ENCODE peak calls at places on chromosomes 16 and 17, in six cellular contexts. G is HepG2, T is K562, J is GM12878, W is HCT116, Q is H1. B is an unnamed sample.
A peak's percentile ranks its signal among the peaks of the same experiment; 100 is the strongest.

GRCh38 chr17:78330570-78331224 is 29.2 kb downstream of the SOCS3 start:
- DNase-seq in G (no peak), T (no peak), J (no peak), W (peak; percentile 67), Q (no peak), B (peak; percentile 29)

GRCh38 chr17:77019955-77020379 is 120.8 kb upstream of the SEC14L1 start:
- DNase-seq in G (peak; percentile 35), T (no peak), J (no peak), W (no peak), Q (peak; percentile 15), B (no peak)

GRCh38 chr16:46562979-46563378 is 58.2 kb downstream of the SHCBP1 start:
- DNase-seq in G (no peak), T (no peak), J (no peak), W (no peak), Q (no peak), B (no peak)

GRCh38 chr16:67847064-67847861 is at the start of gene CENPT:
- DNase-seq in G (peak; percentile 70), T (peak; percentile 85), J (no peak), W (no peak), Q (no peak), B (peak; percentile 55)

GRCh38 chr17:57349533-57350227 is 93.4 kb downstream of the MSI2 start:
- DNase-seq in G (no peak), T (no peak), J (no peak), W (no peak), Q (no peak), B (peak; percentile 40)

GRCh38 chr17:20966869-20967268 is 75.9 kb downstream of the USP22 start:
- DNase-seq in G (no peak), T (no peak), J (no peak), W (no peak), Q (no peak), B (no peak)

GRCh38 chr16:65117701-65118448 is 4.0 kb downstream of the CDH11 start:
- DNase-seq in G (peak; percentile 59), T (peak; percentile 54), J (peak; percentile 2), W (peak; percentile 0), Q (no peak), B (peak; percentile 65)

GRCh38 chr17:61279476-61280145 is 120.0 kb upstream of the TBX2 start:
- DNase-seq in G (no peak), T (no peak), J (no peak), W (no peak), Q (no peak), B (no peak)

GRCh38 chr16:21001262-21001661 is 100.7 kb downstream of the LYRM1 start:
- DNase-seq in G (peak; percentile 46), T (peak; percentile 62), J (no peak), W (peak; percentile 38), Q (no peak), B (peak; percentile 26)

GRCh38 chr17:18319604-18320256 is 4.6 kb downstream of the SMCR8 start:
- DNase-seq in G (peak; percentile 37), T (peak; percentile 55), J (no peak), W (no peak), Q (peak; percentile 17), B (peak; percentile 54)

GRCh38 chr17:48066656-48067055 is 18.5 kb downstream of the NFE2L1 start:
- DNase-seq in G (no peak), T (no peak), J (no peak), W (no peak), Q (no peak), B (no peak)

GRCh38 chr17:62597920-62598319 is 29.6 kb upstream of the MRC2 start:
- DNase-seq in G (no peak), T (no peak), J (no peak), W (no peak), Q (no peak), B (no peak)

GRCh38 chr16:66930189-66930588 is 4.0 kb downstream of the CIAO2B start:
- DNase-seq in G (peak; percentile 76), T (peak; percentile 65), J (no peak), W (no peak), Q (no peak), B (no peak)

DNA sequence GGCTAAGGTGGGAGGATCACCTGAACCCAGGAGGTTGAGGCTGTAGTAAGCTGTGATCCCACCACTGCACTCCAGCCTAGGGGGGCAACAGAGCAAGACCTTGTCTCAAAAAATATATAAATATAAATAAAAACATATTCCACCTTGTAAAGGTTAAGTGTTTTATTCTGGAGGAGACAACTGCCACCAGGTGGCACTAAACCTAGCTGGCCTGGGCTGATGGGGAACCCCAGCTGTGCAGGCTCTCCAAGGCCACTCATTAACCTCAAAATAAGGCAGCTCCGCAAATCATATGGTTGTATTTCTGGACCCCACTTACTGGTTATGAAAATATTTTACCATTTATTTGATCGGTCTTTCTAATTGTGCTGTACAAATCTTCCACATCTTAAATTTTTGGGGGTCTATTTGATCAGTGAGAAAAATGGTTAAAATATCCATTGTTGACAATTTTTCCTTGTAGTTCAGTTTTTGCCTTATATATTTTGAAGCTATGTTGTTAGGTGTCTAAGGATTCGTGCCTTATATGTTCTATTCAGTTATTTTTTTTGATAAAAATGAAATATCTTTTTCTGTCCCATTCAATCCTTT is 8.5 kb upstream of the ICAM2 start:
- DNase-seq in G (peak; percentile 61), T (peak; percentile 81), J (no peak), W (peak; percentile 66), Q (peak; percentile 23), B (peak; percentile 83)
- TF ChIP-seq YY1 in G (no peak), T (no peak), J (peak; percentile 66), W (peak; percentile 12), Q (no peak), B (no peak)

DNA sequence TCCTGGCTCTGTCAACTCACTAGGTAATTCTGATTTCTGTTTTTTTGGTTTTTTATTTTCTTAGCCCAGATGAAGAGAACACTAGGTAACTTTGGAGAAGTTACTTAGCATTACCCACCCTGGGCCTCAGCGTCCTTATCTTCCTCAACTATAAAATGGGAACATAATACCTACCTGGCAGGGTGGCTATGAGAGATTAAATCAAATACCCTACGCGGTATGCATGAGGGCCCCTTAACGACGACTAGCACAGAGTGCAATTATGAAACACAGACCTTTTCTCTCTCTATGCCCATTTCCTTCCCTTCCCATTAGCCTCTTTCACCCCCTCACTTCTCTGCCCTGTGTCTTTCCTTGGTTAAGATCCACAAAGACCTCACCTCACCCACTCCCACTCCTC is 11.1 kb downstream of the XPO6 start:
- DNase-seq in G (no peak), T (no peak), J (no peak), W (no peak), Q (no peak), B (no peak)
- TF ChIP-seq MAX in G (no peak), T (no peak), J (no peak), W (no peak), Q (no peak), B (no peak)

GRCh38 chr17:5552841-5553240 is 31.5 kb downstream of the NLRP1 start:
- DNase-seq in G (no peak), T (no peak), J (no peak), W (no peak), Q (no peak), B (no peak)
- TF ChIP-seq YY1 in G (no peak), T (no peak), J (no peak), W (no peak), Q (no peak), B (no peak)

DNA sequence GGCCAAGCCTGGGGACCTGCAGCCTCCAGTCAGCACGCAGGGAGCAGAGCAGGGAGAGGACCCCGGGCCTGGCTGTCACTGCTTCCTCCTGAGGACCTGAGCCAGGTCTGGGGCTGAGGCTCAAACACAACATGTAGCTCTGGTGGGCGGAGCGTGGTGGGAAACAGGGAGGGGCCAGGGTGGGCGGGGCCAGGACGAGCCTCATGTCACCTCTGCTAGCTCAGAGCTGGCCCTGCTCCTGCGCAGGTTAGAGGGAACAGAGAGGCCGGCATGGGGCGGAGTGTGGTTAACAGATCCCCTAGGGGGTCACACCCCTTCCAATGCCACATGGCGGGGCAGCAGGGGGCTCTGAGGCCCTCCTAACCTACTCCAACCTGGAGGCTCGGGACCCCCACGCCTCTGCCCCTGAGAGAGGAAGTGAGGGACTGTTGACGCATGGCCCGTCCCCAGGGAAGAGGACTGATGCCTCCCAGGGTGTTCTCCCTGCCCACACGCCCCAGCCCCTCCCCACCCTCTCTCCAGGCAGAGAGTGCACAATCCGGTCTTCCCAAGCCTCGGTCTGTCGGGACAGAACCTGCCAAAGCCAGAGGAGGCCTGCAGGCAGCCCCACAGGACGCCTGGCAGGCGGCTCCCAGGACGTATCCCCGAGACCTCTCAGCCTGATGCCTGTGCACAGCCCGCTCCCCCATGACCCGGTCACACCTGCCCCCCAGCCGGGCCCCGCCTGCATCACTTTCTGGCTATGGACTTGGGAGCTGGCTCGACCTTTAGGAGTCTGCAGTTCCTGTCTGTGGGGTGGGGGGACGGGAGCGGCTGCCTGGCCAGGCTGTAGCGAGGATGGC is 15.2 kb downstream of the PIEZO1 start:
- DNase-seq in G (no peak), T (peak; percentile 97), J (no peak), W (no peak), Q (peak; percentile 60), B (peak; percentile 76)
- TF ChIP-seq MAX in G (no peak), T (peak; percentile 27), J (no peak), W (no peak), Q (no peak), B (no peak)

GRCh38 chr16:10743610-10744369 is at the start of gene NUBP1:
- DNase-seq in G (peak; percentile 98), T (peak; percentile 98), J (peak; percentile 94), W (peak; percentile 97), Q (peak; percentile 98), B (peak; percentile 92)

GRCh38 chr16:10740000-10740844 is 3.4 kb upstream of the NUBP1 start:
- DNase-seq in G (no peak), T (no peak), J (no peak), W (no peak), Q (no peak), B (no peak)

GRCh38 chr16:10740845-10741208 is 2.8 kb upstream of the NUBP1 start:
- DNase-seq in G (no peak), T (no peak), J (no peak), W (no peak), Q (no peak), B (no peak)

GRCh38 chr16:10743227-10743609 is 424 bp upstream of the NUBP1 start:
- DNase-seq in G (no peak), T (no peak), J (no peak), W (no peak), Q (no peak), B (no peak)

GRCh38 chr16:10741844-10742243 is 1.8 kb upstream of the NUBP1 start:
- DNase-seq in G (no peak), T (peak; percentile 27), J (no peak), W (no peak), Q (no peak), B (peak; percentile 76)
- TF ChIP-seq YY1 in G (no peak), T (no peak), J (no peak), W (no peak), Q (no peak), B (no peak)

GRCh38 chr16:27890006-27890405 is 173.5 kb downstream of the GSG1L start:
- DNase-seq in G (no peak), T (no peak), J (no peak), W (no peak), Q (no peak), B (no peak)
- TF ChIP-seq MAX in G (no peak), T (no peak), J (no peak), W (no peak), Q (no peak), B (no peak)